ENCODE peak calls at places on chromosome 1, in six cellular contexts. Y, I, L, G, A and W are unnamed samples.

GRCh38 chr1:159177273-159177907 is 6.0 kb downstream of the CADM3 start:
- DNase-seq in L (no peak), A (peak), G (peak), I (no peak), Y (peak), W (peak)

GRCh38 chr1:152182431-152182830 is 23.4 kb upstream of the RPTN start:
- DNase-seq in I (no peak), L (no peak), A (no peak), Y (peak), G (no peak), W (no peak)

GRCh38 chr1:76430532-76430931 is 356.0 kb downstream of the ST6GALNAC3 start:
- DNase-seq in A (no peak), Y (no peak), I (no peak), G (no peak), L (no peak), W (no peak)

GRCh38 chr1:164753521-164754077 is 194.6 kb downstream of the PBX1 start:
- DNase-seq in Y (no peak), A (no peak), G (no peak), L (no peak), I (no peak), W (no peak)

GRCh38 chr1:168470821-168471473 is 72.8 kb downstream of the XCL2 start:
- DNase-seq in G (no peak), I (no peak), Y (peak), A (peak), L (no peak), W (peak)

GRCh38 chr1:178942285-178943218 is 71.7 kb upstream of the ANGPTL1 start:
- DNase-seq in I (peak), A (no peak), G (no peak), Y (peak), L (no peak), W (no peak)

GRCh38 chr1:33762962-33763361 is 100.9 kb upstream of the HMGB4 start:
- DNase-seq in L (no peak), A (no peak), Y (peak), I (no peak), G (no peak), W (no peak)

GRCh38 chr1:91844862-91845528 is 41.0 kb downstream of the TGFBR3 start:
- DNase-seq in Y (no peak), L (no peak), G (no peak), I (peak), A (peak), W (peak)

GRCh38 chr1:210394281-210394798 is 65.6 kb downstream of the HHAT start:
- DNase-seq in A (no peak), L (no peak), I (peak), G (no peak), Y (no peak), W (no peak)

GRCh38 chr1:43402055-43402865 is 12.6 kb downstream of the SZT2 start:
- DNase-seq in A (no peak), G (no peak), Y (no peak), I (no peak), L (no peak), W (no peak)